ENCODE peak calls at places on chromosome 16, in ten cellular contexts. M is epithelial cell of esophagus; W is activated CD8-positive, alpha-beta T cell treated with anti-CD3 and anti-CD28 coated beads for 36 hours; A is IMR-90; P is AG09319; J is fibroblast of pulmonary artery; X is omental fat pad; O is cardiac muscle cell; N is A549; L is nephron progenitor cell. C is an unnamed sample.

GRCh38 chr16:73669535-73670274 is 621.8 kb upstream of the ZFHX3 start:
- DNase-seq in M (no peak), W (no peak), A (no peak), P (no peak), J (no peak), X (no peak), O (no peak), N (no peak), L (no peak), C (no peak)

GRCh38 chr16:82990155-82990554 is 363.4 kb downstream of the CDH13 start:
- DNase-seq in M (peak; percentile 52), W (no peak), A (peak; percentile 83), P (no peak), J (peak; percentile 65), X (no peak), O (no peak), N (no peak), L (no peak), C (no peak)

GRCh38 chr16:85504242-85504641 is 108.9 kb upstream of the GSE1 start:
- DNase-seq in M (no peak), W (no peak), A (no peak), P (no peak), J (no peak), X (no peak), O (no peak), N (no peak), L (no peak), C (no peak)

GRCh38 chr16:18984425-18985005 is 781 bp downstream of the TMC7 start:
- DNase-seq in M (no peak), W (no peak), A (no peak), P (no peak), J (no peak), X (no peak), O (no peak), N (no peak), L (no peak), C (no peak)

GRCh38 chr16:8849411-8850011 is 19.3 kb downstream of the CARHSP1 start:
- DNase-seq in M (peak; percentile 73), W (no peak), A (no peak), P (no peak), J (peak; percentile 80), X (no peak), O (no peak), N (no peak), L (no peak), C (peak; percentile 19)

GRCh38 chr16:55437627-55438026 is 41.4 kb upstream of the MMP2 start:
- DNase-seq in M (peak; percentile 93), W (no peak), A (peak; percentile 5), P (no peak), J (peak; percentile 32), X (no peak), O (no peak), N (no peak), L (no peak), C (no peak)

GRCh38 chr16:25027781-25028180 is 12.6 kb upstream of the ARHGAP17 start:
- DNase-seq in M (no peak), W (peak; percentile 74), A (no peak), P (no peak), J (no peak), X (no peak), O (no peak), N (no peak), L (no peak), C (no peak)

GRCh38 chr16:64089697-64090096 is 1032.2 kb downstream of the CDH11 start:
- DNase-seq in M (peak; percentile 28), W (no peak), A (peak; percentile 11), P (no peak), J (peak; percentile 43), X (no peak), O (peak; percentile 60), N (no peak), L (peak; percentile 9), C (no peak)

GRCh38 chr16:86059253-86060171 is 160.6 kb downstream of the IRF8 start:
- DNase-seq in M (no peak), W (no peak), A (peak; percentile 11), P (no peak), J (peak; percentile 29), X (no peak), O (peak; percentile 62), N (no peak), L (peak; percentile 45), C (no peak)

GRCh38 chr16:88744839-88745521 is 38.7 kb downstream of the CTU2 start:
- DNase-seq in M (no peak), W (no peak), A (no peak), P (no peak), J (no peak), X (no peak), O (no peak), N (no peak), L (no peak), C (no peak)

GRCh38 chr16:50204426-50205108 is 51.5 kb downstream of the TENT4B start:
- DNase-seq in M (peak; percentile 58), W (no peak), A (no peak), P (no peak), J (no peak), X (no peak), O (no peak), N (no peak), L (no peak), C (no peak)

GRCh38 chr16:15888072-15888976 is at the start of gene CEP20:
- DNase-seq in M (peak; percentile 100), W (peak; percentile 100), A (peak; percentile 98), P (peak; percentile 96), J (peak; percentile 99), X (peak; percentile 99), O (peak; percentile 100), N (peak; percentile 100), L (peak; percentile 99), C (peak; percentile 100)
- TF ChIP-seq CTCF in M (peak; percentile 20), W (no peak), A (peak; percentile 7), P (no peak), J (no peak), X (no peak), O (peak; percentile 6), N (no peak), L (no peak), C (no peak)

GRCh38 chr16:2056077-2056476 is 8.3 kb downstream of the TSC2 start:
- DNase-seq in M (no peak), W (no peak), A (no peak), P (no peak), J (peak; percentile 13), X (no peak), O (no peak), N (no peak), L (no peak), C (no peak)

GRCh38 chr16:2057438-2057837 is 9.7 kb downstream of the TSC2 start:
- DNase-seq in M (no peak), W (no peak), A (no peak), P (no peak), J (no peak), X (no peak), O (no peak), N (no peak), L (no peak), C (no peak)

GRCh38 chr16:2054543-2055245 is 6.9 kb downstream of the TSC2 start:
- DNase-seq in M (no peak), W (no peak), A (no peak), P (no peak), J (no peak), X (no peak), O (no peak), N (no peak), L (no peak), C (no peak)

GRCh38 chr16:2058901-2059300 is 11.1 kb downstream of the TSC2 start:
- DNase-seq in M (no peak), W (no peak), A (no peak), P (no peak), J (no peak), X (no peak), O (no peak), N (no peak), L (no peak), C (no peak)

DNA sequence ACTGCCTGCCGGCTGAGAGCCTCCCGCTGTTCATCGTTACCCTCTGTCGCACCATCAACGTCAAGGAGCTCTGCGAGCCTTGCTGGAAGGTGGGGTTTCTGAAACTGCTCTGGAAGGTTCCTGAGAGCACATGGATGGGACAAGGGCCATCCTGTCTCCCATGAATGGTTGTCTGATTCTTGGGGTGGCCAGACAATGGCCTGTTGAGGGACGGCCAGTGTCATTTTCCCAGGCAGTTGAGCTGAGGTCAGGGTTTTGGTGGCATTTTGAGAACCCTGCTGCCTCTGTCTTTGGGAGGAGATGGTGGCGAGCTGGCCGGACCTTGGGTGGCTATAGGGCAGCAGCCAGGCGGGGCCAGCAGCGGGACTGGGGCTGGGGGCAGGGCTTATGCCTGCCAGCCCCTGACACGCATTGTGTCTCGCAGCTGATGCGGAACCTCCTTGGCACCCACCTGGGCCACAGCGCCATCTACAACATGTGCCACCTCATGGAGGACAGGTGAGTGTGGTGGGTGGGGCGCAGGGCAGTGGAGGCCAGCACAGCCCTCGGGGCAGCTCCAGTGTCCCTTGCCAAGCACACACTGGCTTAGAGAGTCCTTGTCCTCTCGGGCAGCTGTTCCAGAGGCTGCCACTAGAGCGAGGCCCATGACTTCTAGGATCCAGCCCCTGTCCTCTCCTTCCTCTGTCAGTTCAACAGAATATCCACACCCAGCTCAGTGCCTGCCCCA is 9.1 kb downstream of the TSC2 start:
- DNase-seq in M (peak; percentile 33), W (peak; percentile 15), A (no peak), P (no peak), J (peak; percentile 21), X (no peak), O (no peak), N (no peak), L (no peak), C (no peak)
- TF ChIP-seq CTCF in M (peak; percentile 50), W (no peak), A (no peak), P (peak; percentile 7), J (peak; percentile 25), X (no peak), O (peak; percentile 8), N (no peak), L (peak; percentile 35), C (no peak)

DNA sequence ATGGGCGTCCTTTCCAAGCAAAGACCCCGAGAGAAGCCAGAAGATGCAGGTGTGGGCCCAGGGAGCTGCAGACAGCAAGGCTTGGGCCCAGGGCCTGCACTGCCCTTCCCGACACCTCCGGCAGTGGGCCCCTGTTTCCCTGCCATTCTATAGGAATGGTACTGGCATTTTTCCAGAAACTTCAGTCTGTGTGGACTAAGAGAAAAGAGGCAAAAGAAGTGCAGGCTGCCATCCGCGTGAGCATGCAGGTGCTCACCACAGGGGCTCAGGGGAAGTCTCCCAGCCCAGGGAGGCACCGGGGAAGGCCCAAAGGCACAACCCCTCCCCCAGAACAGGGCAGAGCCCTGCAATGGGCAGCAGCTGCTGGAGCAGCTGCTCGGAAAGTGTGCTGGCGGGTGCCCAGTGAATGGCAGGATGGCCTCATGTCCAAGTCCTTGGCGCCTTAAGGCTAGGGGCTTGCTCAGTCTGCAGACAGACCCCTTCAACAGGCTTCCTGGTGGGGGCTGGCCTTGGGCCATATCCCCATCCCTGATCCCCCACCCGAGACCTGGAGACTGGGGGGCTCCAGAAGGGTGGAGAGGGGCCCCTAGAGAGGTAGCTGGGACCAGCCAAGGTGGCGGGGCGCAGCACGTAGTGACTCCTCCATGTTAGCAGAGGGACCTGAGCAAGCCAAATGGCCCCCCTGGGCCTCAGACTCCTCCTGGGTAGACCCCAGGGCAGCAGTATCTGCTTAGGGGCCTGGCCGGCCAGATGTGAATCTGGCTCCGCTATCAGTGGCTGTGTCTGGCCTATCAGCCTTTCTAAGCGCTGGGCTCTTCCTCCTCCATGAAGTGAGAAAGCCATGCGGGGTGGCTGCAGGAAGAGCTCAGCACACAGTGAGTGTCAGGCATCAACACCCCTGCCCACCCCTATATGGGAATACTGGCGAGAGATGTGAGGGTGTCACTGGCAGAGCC is 6.7 kb upstream of the TPPP3 start:
- DNase-seq in M (no peak), W (no peak), A (no peak), P (no peak), J (no peak), X (no peak), O (no peak), N (no peak), L (no peak), C (no peak)
- TF ChIP-seq CTCF in M (no peak), W (peak; percentile 50), A (no peak), P (no peak), J (no peak), X (no peak), O (no peak), N (no peak), L (no peak), C (no peak)

GRCh38 chr16:31713071-31713944 is 160.3 kb upstream of the ZNF267 start:
- DNase-seq in M (peak; percentile 95), W (peak; percentile 98), A (peak; percentile 91), P (peak; percentile 74), J (peak; percentile 94), X (peak; percentile 85), O (peak; percentile 96), N (peak; percentile 93), L (peak; percentile 90), C (peak; percentile 92)
- TF ChIP-seq CTCF in M (no peak), W (no peak), A (no peak), P (no peak), J (no peak), X (no peak), O (no peak), N (no peak), L (no peak), C (no peak)